ENCODE peak calls at places on chromosomes 11 and 22, in nine cellular contexts. F, L, W, O, Y, G, K, U and N are unnamed samples.

GRCh38 chr11:76603202-76603601 is 67.3 kb downstream of the LRRC32 start:
- DNase-seq in F (no peak), L (no peak), W (no peak), O (peak), Y (no peak), G (no peak), K (no peak), U (no peak), N (no peak)

GRCh38 chr11:1931326-1931725 is 11.8 kb downstream of the TNNT3 start:
- DNase-seq in F (no peak), L (no peak), W (peak), O (peak), Y (peak), G (no peak), K (peak), U (no peak), N (no peak)

GRCh38 chr11:33063326-33063775 is 24.0 kb downstream of the TCP11L1 start:
- DNase-seq in F (peak), L (no peak), W (no peak), O (no peak), Y (no peak), G (no peak), K (no peak), U (no peak), N (no peak)

GRCh38 chr22:21451545-21452520 is 15.4 kb upstream of the TMEM191C start:
- DNase-seq in F (no peak), L (peak), W (peak), O (peak), Y (no peak), G (peak), K (peak), U (no peak), N (peak)

GRCh38 chr11:26191193-26191592 is 140.7 kb upstream of the ANO3 start:
- DNase-seq in F (no peak), L (no peak), W (no peak), O (no peak), Y (no peak), G (no peak), K (no peak), U (no peak), N (no peak)

GRCh38 chr11:73648629-73649046 is 2.3 kb downstream of the PLEKHB1 start:
- DNase-seq in F (peak), L (no peak), W (no peak), O (no peak), Y (no peak), G (no peak), K (no peak), U (peak), N (no peak)

GRCh38 chr11:67453816-67454732 is 1.1 kb upstream of the CABP4 start:
- DNase-seq in F (no peak), L (no peak), W (no peak), O (no peak), Y (no peak), G (no peak), K (no peak), U (no peak), N (peak)

GRCh38 chr11:102599642-102600261 is 25.4 kb downstream of the MMP20 start:
- DNase-seq in F (peak), L (no peak), W (no peak), O (no peak), Y (no peak), G (no peak), K (no peak), U (peak), N (no peak)

GRCh38 chr11:2247496-2247895 is 22.9 kb downstream of the ASCL2 start:
- DNase-seq in F (no peak), L (no peak), W (no peak), O (no peak), Y (no peak), G (no peak), K (no peak), U (no peak), N (no peak)

GRCh38 chr11:125211191-125211953 is 46.8 kb downstream of the PKNOX2 start:
- DNase-seq in F (no peak), L (no peak), W (no peak), O (no peak), Y (no peak), G (no peak), K (peak), U (no peak), N (no peak)

GRCh38 chr11:131817701-131818188 is 447.3 kb downstream of the NTM start:
- DNase-seq in F (no peak), L (no peak), W (no peak), O (no peak), Y (no peak), G (no peak), K (no peak), U (no peak), N (no peak)

GRCh38 chr11:42524534-42525227 is 787.1 kb upstream of the API5 start:
- DNase-seq in F (peak), L (peak), W (no peak), O (peak), Y (no peak), G (peak), K (no peak), U (peak), N (no peak)
- TF ChIP-seq CTCF in F (peak), L (peak), W (peak), O (peak), Y (peak), G (peak), K (peak), U (peak), N (no peak)

GRCh38 chr11:75589933-75590332 is 27.9 kb downstream of the SERPINH1 start:
- DNase-seq in F (no peak), L (no peak), W (no peak), O (no peak), Y (no peak), G (no peak), K (no peak), U (no peak), N (no peak)
- TF ChIP-seq POLR2A in F (no peak), L (no peak), W (no peak), O (no peak), Y (no peak), G (no peak), K (no peak), U (no peak), N (no peak)

DNA sequence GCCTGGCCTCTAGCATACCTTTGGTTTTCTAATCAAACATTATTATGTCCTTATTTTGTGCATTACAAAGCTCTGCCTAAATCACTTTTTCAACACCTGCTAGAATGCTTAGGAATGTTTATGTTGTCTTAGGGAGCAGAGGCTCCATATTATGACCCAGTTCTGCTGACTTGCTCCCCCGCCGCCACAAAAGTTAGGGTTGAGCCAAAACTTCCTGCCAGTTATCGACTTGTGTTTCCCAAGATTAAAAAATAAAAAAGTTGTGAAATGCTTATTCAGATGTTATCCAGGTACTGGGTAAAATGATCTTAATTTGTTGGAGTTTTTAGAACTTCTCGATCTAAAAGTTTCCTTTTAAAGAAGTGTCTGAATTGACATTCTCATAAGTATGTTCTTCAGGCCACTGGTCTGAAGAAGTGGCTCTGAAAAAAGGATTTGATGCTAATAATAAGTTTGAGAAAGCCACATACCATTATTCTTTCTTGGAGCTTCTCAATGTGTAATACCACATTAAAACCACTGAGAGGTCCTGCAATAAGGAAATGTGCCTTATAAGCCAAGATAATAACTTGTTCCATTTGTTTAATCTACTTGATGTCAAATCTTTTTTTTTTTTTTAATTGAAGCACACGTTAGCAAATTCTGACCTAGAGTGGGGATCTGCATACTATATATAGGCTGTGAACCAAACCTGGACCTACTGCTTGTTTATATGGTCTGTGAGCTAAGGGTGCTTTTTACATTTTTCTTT is 2.2 kb downstream of the RNF185 start:
- DNase-seq in F (no peak), L (no peak), W (no peak), O (no peak), Y (no peak), G (no peak), K (no peak), U (no peak), N (no peak)
- TF ChIP-seq CTCF in F (no peak), L (no peak), W (no peak), O (peak), Y (no peak), G (no peak), K (no peak), U (no peak), N (no peak)

GRCh38 chr11:60989108-60989650 is 17.7 kb downstream of the CD6 start:
- DNase-seq in F (no peak), L (no peak), W (no peak), O (no peak), Y (no peak), G (no peak), K (no peak), U (no peak), N (no peak)
- TF ChIP-seq POLR2A in F (no peak), L (no peak), W (no peak), O (no peak), Y (no peak), G (no peak), K (no peak), U (no peak), N (no peak)

DNA sequence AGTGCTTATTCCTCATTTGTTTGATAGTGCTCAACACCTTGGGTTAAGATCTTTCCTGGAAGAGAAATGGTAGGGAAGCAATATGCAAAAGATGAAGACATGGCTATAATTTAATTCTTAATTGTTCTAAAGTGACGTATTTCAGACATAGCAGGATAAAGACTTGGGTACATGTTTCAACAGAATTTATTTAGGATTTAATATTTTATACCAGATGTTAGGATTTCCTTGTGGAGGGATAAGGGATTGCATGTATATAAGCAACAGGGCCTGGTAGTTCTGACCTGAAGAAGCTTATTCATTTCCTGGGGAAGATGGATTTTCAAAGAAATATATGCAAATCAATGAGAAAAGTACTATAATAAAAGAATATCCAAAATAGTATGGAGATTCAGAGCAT is 163.8 kb downstream of the FAT3 start:
- DNase-seq in F (no peak), L (no peak), W (no peak), O (no peak), Y (no peak), G (no peak), K (no peak), U (no peak), N (no peak)
- TF ChIP-seq CTCF in F (no peak), L (no peak), W (no peak), O (no peak), Y (no peak), G (no peak), K (no peak), U (no peak), N (no peak)

DNA sequence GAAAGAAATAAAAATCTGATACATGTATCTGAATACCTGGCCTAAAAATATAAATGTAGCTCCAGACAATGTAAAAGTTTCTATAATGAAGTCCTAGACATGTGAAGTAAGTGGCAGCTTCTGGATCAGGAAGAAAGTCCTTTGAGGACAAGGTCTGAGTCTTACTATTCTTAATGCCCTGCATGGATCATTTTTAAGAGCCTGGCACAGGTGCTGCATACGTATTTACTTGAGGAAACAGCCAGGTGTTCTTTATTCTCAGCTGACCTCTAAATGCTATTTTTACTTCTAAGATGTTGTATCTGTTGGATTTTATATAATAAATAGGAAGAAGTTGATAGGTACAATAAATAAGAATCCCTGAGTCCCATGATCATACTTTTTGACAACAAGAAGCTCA is 750.0 kb upstream of the LUZP2 start:
- DNase-seq in F (no peak), L (no peak), W (no peak), O (no peak), Y (no peak), G (no peak), K (no peak), U (no peak), N (no peak)
- TF ChIP-seq POLR2A in F (no peak), L (no peak), W (no peak), O (no peak), Y (no peak), G (no peak), K (no peak), U (no peak), N (no peak)